ENCODE peak calls at places on chromosomes 6 and 20, in nine cellular contexts. One of them, this sample, is unnamed.

GRCh38 chr6:14066782-14067406 is 50.7 kb upstream of the CD83 start:
- DNase-seq in astrocyte: peak
- DNase-seq in GM12864: no peak
- DNase-seq in A549: peak
- DNase-seq in neural progenitor cell: peak
- DNase-seq in PC-9: no peak
- DNase-seq in dorsolateral prefrontal cortex: no peak
- DNase-seq in fibroblast of mammary gland: peak
- DNase-seq in WTC11: no peak
- DNase-seq in this sample: peak

GRCh38 chr6:31622678-31623077 is 2.2 kb downstream of the PRRC2A start:
- DNase-seq in GM12864: no peak
- DNase-seq in A549: no peak
- DNase-seq in astrocyte: no peak
- DNase-seq in dorsolateral prefrontal cortex: no peak
- DNase-seq in WTC11: no peak
- DNase-seq in neural progenitor cell: no peak
- DNase-seq in PC-9: no peak
- DNase-seq in fibroblast of mammary gland: no peak
- DNase-seq in this sample: peak

GRCh38 chr6:142802124-142802523 is 142.9 kb downstream of the HIVEP2 start:
- DNase-seq in fibroblast of mammary gland: peak
- DNase-seq in PC-9: peak
- DNase-seq in GM12864: no peak
- DNase-seq in neural progenitor cell: no peak
- DNase-seq in dorsolateral prefrontal cortex: no peak
- DNase-seq in astrocyte: peak
- DNase-seq in A549: peak
- DNase-seq in WTC11: no peak
- DNase-seq in this sample: peak

GRCh38 chr6:73631849-73632248 is 21.9 kb downstream of the SLC17A5 start:
- DNase-seq in astrocyte: peak
- DNase-seq in GM12864: no peak
- DNase-seq in neural progenitor cell: no peak
- DNase-seq in PC-9: no peak
- DNase-seq in A549: no peak
- DNase-seq in WTC11: no peak
- DNase-seq in fibroblast of mammary gland: peak
- DNase-seq in dorsolateral prefrontal cortex: no peak
- DNase-seq in this sample: peak

GRCh38 chr20:44019638-44020335 is 105.1 kb downstream of the TOX2 start:
- DNase-seq in GM12864: no peak
- DNase-seq in neural progenitor cell: peak
- DNase-seq in WTC11: no peak
- DNase-seq in astrocyte: peak
- DNase-seq in A549: no peak
- DNase-seq in fibroblast of mammary gland: peak
- DNase-seq in dorsolateral prefrontal cortex: no peak
- DNase-seq in PC-9: no peak
- DNase-seq in this sample: peak

GRCh38 chr20:49552007-49552406 is 15.9 kb downstream of the PTGIS start:
- DNase-seq in A549: no peak
- DNase-seq in fibroblast of mammary gland: no peak
- DNase-seq in GM12864: no peak
- DNase-seq in WTC11: no peak
- DNase-seq in astrocyte: no peak
- DNase-seq in neural progenitor cell: no peak
- DNase-seq in PC-9: no peak
- DNase-seq in dorsolateral prefrontal cortex: no peak
- DNase-seq in this sample: no peak

GRCh38 chr6:12007915-12008286 is 4.2 kb upstream of the HIVEP1 start:
- DNase-seq in WTC11: no peak
- DNase-seq in GM12864: no peak
- DNase-seq in A549: no peak
- DNase-seq in fibroblast of mammary gland: no peak
- DNase-seq in neural progenitor cell: no peak
- DNase-seq in astrocyte: no peak
- DNase-seq in PC-9: no peak
- DNase-seq in dorsolateral prefrontal cortex: no peak
- DNase-seq in this sample: no peak

GRCh38 chr6:116536216-116536621 is 9.3 kb downstream of the TRAPPC3L start:
- DNase-seq in dorsolateral prefrontal cortex: no peak
- DNase-seq in A549: peak
- DNase-seq in astrocyte: peak
- DNase-seq in WTC11: no peak
- DNase-seq in GM12864: peak
- DNase-seq in fibroblast of mammary gland: peak
- DNase-seq in neural progenitor cell: peak
- DNase-seq in PC-9: peak
- DNase-seq in this sample: peak

GRCh38 chr20:39258253-39258652 is 296.1 kb downstream of the DHX35 start:
- DNase-seq in neural progenitor cell: no peak
- DNase-seq in A549: no peak
- DNase-seq in WTC11: no peak
- DNase-seq in astrocyte: no peak
- DNase-seq in fibroblast of mammary gland: no peak
- DNase-seq in PC-9: no peak
- DNase-seq in GM12864: no peak
- DNase-seq in dorsolateral prefrontal cortex: no peak
- DNase-seq in this sample: no peak

GRCh38 chr6:138722425-138723371 is 50.9 kb upstream of the CCDC28A start:
- DNase-seq in fibroblast of mammary gland: peak
- DNase-seq in A549: no peak
- DNase-seq in dorsolateral prefrontal cortex: no peak
- DNase-seq in PC-9: no peak
- DNase-seq in WTC11: no peak
- DNase-seq in astrocyte: peak
- DNase-seq in GM12864: no peak
- DNase-seq in neural progenitor cell: peak
- DNase-seq in this sample: peak

GRCh38 chr20:31573555-31574295 is 31.4 kb upstream of the ID1 start:
- DNase-seq in astrocyte: no peak
- DNase-seq in dorsolateral prefrontal cortex: no peak
- DNase-seq in neural progenitor cell: no peak
- DNase-seq in A549: no peak
- DNase-seq in GM12864: no peak
- DNase-seq in WTC11: no peak
- DNase-seq in PC-9: peak
- DNase-seq in fibroblast of mammary gland: no peak
- DNase-seq in this sample: peak

GRCh38 chr6:52728394-52728793 is 34.9 kb downstream of the GSTA2 start:
- DNase-seq in fibroblast of mammary gland: no peak
- DNase-seq in astrocyte: peak
- DNase-seq in PC-9: no peak
- DNase-seq in dorsolateral prefrontal cortex: no peak
- DNase-seq in GM12864: no peak
- DNase-seq in neural progenitor cell: no peak
- DNase-seq in WTC11: no peak
- DNase-seq in A549: no peak
- DNase-seq in this sample: peak

GRCh38 chr6:3812596-3812995 is 36.6 kb upstream of the FAM50B start:
- DNase-seq in dorsolateral prefrontal cortex: no peak
- DNase-seq in neural progenitor cell: no peak
- DNase-seq in WTC11: no peak
- DNase-seq in astrocyte: no peak
- DNase-seq in A549: no peak
- DNase-seq in GM12864: no peak
- DNase-seq in PC-9: no peak
- DNase-seq in fibroblast of mammary gland: no peak
- DNase-seq in this sample: no peak

GRCh38 chr20:22346716-22347115 is 237.7 kb downstream of the FOXA2 start:
- DNase-seq in WTC11: no peak
- DNase-seq in dorsolateral prefrontal cortex: no peak
- DNase-seq in GM12864: no peak
- DNase-seq in A549: no peak
- DNase-seq in astrocyte: no peak
- DNase-seq in neural progenitor cell: no peak
- DNase-seq in fibroblast of mammary gland: no peak
- DNase-seq in PC-9: no peak
- DNase-seq in this sample: peak

GRCh38 chr6:79718509-79719247 is 87.5 kb downstream of the SH3BGRL2 start:
- DNase-seq in WTC11: no peak
- DNase-seq in A549: no peak
- DNase-seq in fibroblast of mammary gland: peak
- DNase-seq in neural progenitor cell: no peak
- DNase-seq in PC-9: no peak
- DNase-seq in astrocyte: peak
- DNase-seq in GM12864: no peak
- DNase-seq in dorsolateral prefrontal cortex: no peak
- DNase-seq in this sample: no peak

DNA sequence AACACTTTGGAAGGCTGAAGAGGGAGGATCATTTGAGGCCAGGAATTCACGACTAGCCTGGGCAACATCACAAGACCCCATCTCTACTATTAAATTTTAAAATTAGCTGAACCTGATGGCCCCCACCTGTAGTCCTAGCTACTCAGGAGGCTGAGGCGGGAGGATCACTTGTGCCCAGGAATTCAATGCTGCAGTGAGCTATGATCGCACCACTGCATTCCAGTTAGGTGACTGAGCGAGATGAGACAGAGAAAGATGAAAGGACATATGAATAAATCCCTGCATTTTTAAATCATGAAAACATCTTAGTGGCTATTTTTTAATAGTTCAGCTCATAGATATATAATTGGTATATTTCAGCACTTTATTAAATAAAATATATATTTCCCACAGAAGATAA is 93.8 kb downstream of the GPR63 start:
- DNase-seq in A549: no peak
- DNase-seq in PC-9: no peak
- DNase-seq in dorsolateral prefrontal cortex: no peak
- DNase-seq in WTC11: no peak
- DNase-seq in fibroblast of mammary gland: peak
- DNase-seq in astrocyte: no peak
- DNase-seq in GM12864: no peak
- DNase-seq in neural progenitor cell: no peak
- DNase-seq in this sample: peak
- TF ChIP-seq CTCF in A549: no peak
- TF ChIP-seq CTCF in PC-9: no peak
- TF ChIP-seq CTCF in dorsolateral prefrontal cortex: no peak
- TF ChIP-seq CTCF in WTC11: no peak
- TF ChIP-seq CTCF in fibroblast of mammary gland: no peak
- TF ChIP-seq CTCF in astrocyte: no peak
- TF ChIP-seq CTCF in GM12864: no peak
- TF ChIP-seq CTCF in neural progenitor cell: no peak
- TF ChIP-seq CTCF in this sample: no peak

GRCh38 chr6:91149246-91149645 is 562.4 kb upstream of the MAP3K7 start:
- DNase-seq in GM12864: no peak
- DNase-seq in PC-9: no peak
- DNase-seq in fibroblast of mammary gland: no peak
- DNase-seq in WTC11: no peak
- DNase-seq in A549: no peak
- DNase-seq in astrocyte: peak
- DNase-seq in neural progenitor cell: no peak
- DNase-seq in dorsolateral prefrontal cortex: no peak
- DNase-seq in this sample: no peak

GRCh38 chr6:91142154-91142553 is 555.3 kb upstream of the MAP3K7 start:
- DNase-seq in neural progenitor cell: no peak
- DNase-seq in WTC11: no peak
- DNase-seq in dorsolateral prefrontal cortex: no peak
- DNase-seq in GM12864: no peak
- DNase-seq in A549: no peak
- DNase-seq in PC-9: no peak
- DNase-seq in astrocyte: no peak
- DNase-seq in fibroblast of mammary gland: no peak
- DNase-seq in this sample: no peak

GRCh38 chr6:91141352-91141751 is 554.5 kb upstream of the MAP3K7 start:
- DNase-seq in A549: no peak
- DNase-seq in neural progenitor cell: no peak
- DNase-seq in dorsolateral prefrontal cortex: no peak
- DNase-seq in GM12864: no peak
- DNase-seq in WTC11: no peak
- DNase-seq in PC-9: no peak
- DNase-seq in fibroblast of mammary gland: no peak
- DNase-seq in astrocyte: no peak
- DNase-seq in this sample: no peak

GRCh38 chr6:91149914-91150674 is 563.2 kb upstream of the MAP3K7 start:
- DNase-seq in GM12864: no peak
- DNase-seq in astrocyte: peak
- DNase-seq in A549: no peak
- DNase-seq in WTC11: no peak
- DNase-seq in PC-9: no peak
- DNase-seq in fibroblast of mammary gland: no peak
- DNase-seq in dorsolateral prefrontal cortex: no peak
- DNase-seq in neural progenitor cell: no peak
- DNase-seq in this sample: no peak

DNA sequence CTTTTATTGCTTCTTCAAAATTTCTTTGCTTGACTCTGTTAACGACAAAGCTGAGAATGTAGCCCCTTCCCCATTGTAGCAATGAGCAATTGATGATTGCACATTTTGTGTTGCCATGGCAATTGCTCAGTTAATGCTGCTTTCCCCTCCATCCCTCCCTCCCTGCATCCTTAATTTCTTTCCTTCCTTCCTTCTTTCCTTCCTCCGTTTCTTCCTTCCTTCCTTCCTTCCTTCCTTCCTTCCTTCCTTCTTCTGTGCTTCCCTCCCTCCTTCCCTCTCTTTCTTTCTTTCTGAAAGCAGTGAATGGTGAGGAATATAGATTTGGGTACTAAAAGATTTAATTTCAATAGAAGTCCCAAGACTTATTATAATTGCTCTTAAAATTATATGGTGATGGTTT is 557.3 kb upstream of the MAP3K7 start:
- DNase-seq in PC-9: no peak
- DNase-seq in GM12864: no peak
- DNase-seq in A549: no peak
- DNase-seq in fibroblast of mammary gland: no peak
- DNase-seq in neural progenitor cell: no peak
- DNase-seq in WTC11: no peak
- DNase-seq in dorsolateral prefrontal cortex: no peak
- DNase-seq in astrocyte: no peak
- DNase-seq in this sample: no peak
- TF ChIP-seq CTCF in PC-9: no peak
- TF ChIP-seq CTCF in GM12864: no peak
- TF ChIP-seq CTCF in A549: no peak
- TF ChIP-seq CTCF in fibroblast of mammary gland: no peak
- TF ChIP-seq CTCF in neural progenitor cell: no peak
- TF ChIP-seq CTCF in WTC11: no peak
- TF ChIP-seq CTCF in dorsolateral prefrontal cortex: no peak
- TF ChIP-seq CTCF in astrocyte: no peak
- TF ChIP-seq CTCF in this sample: no peak

GRCh38 chr6:18155864-18156396 is 708 bp downstream of the KDM1B start:
- DNase-seq in astrocyte: peak
- DNase-seq in GM12864: peak
- DNase-seq in PC-9: peak
- DNase-seq in neural progenitor cell: peak
- DNase-seq in WTC11: peak
- DNase-seq in dorsolateral prefrontal cortex: peak
- DNase-seq in fibroblast of mammary gland: no peak
- DNase-seq in A549: peak
- DNase-seq in this sample: peak
- TF ChIP-seq CTCF in astrocyte: no peak
- TF ChIP-seq CTCF in GM12864: peak
- TF ChIP-seq CTCF in PC-9: no peak
- TF ChIP-seq CTCF in neural progenitor cell: peak
- TF ChIP-seq CTCF in WTC11: no peak
- TF ChIP-seq CTCF in dorsolateral prefrontal cortex: no peak
- TF ChIP-seq CTCF in fibroblast of mammary gland: peak
- TF ChIP-seq CTCF in A549: peak
- TF ChIP-seq CTCF in this sample: peak

DNA sequence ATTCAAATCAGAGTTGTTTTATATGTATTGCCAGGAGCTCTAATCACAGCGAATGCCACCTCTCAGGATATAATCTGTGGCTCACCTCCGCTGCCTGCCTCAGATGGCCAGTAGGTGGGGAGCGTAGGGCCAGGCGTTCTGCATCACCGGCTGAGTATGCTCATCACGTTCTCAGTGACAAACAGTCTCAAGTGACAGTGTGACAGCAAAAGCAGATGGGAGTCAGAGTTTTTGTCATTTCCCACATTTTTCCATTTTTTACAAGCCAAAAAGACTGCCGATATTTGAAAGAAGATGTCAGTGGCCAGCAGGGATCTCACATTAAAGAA is 208.7 kb downstream of the ALDH8A1 start:
- DNase-seq in fibroblast of mammary gland: no peak
- DNase-seq in neural progenitor cell: peak
- DNase-seq in GM12864: no peak
- DNase-seq in A549: no peak
- DNase-seq in astrocyte: no peak
- DNase-seq in WTC11: peak
- DNase-seq in PC-9: no peak
- DNase-seq in dorsolateral prefrontal cortex: peak
- DNase-seq in this sample: peak
- TF ChIP-seq CTCF in fibroblast of mammary gland: no peak
- TF ChIP-seq CTCF in neural progenitor cell: peak
- TF ChIP-seq CTCF in GM12864: no peak
- TF ChIP-seq CTCF in A549: no peak
- TF ChIP-seq CTCF in astrocyte: peak
- TF ChIP-seq CTCF in WTC11: no peak
- TF ChIP-seq CTCF in PC-9: no peak
- TF ChIP-seq CTCF in dorsolateral prefrontal cortex: peak
- TF ChIP-seq CTCF in this sample: peak

This sample was measured in PC-3.